ENCODE peak calls at places on chromosomes 7 and 10, in nine cellular contexts. One of them, this sample, is unnamed.

GRCh38 chr7:64574481-64575159 is 11.7 kb upstream of the ZNF680 start:
- DNase-seq in Caki2: no peak
- DNase-seq in GM10248: no peak
- DNase-seq in sigmoid colon: no peak
- DNase-seq in A549: no peak
- DNase-seq in NCI-H345: peak; percentile 68
- DNase-seq in HFFc6: no peak
- DNase-seq in HS-5: no peak
- DNase-seq in stimulated activated CD4-positive, alpha-beta T cell treated with anti-CD3 and anti-CD28 coated beads, Interleukin-15, amount 100 ng/mL, for 24 hours: no peak
- DNase-seq in this sample: no peak

GRCh38 chr7:102473271-102473991 is 5.3 kb downstream of the POLR2J start:
- DNase-seq in HS-5: no peak
- DNase-seq in A549: no peak
- DNase-seq in Caki2: no peak
- DNase-seq in sigmoid colon: peak; percentile 62
- DNase-seq in stimulated activated CD4-positive, alpha-beta T cell treated with anti-CD3 and anti-CD28 coated beads, Interleukin-15, amount 100 ng/mL, for 24 hours: peak; percentile 1
- DNase-seq in NCI-H345: no peak
- DNase-seq in HFFc6: no peak
- DNase-seq in GM10248: no peak
- DNase-seq in this sample: no peak

GRCh38 chr10:104028146-104028545 is 57.5 kb downstream of the COL17A1 start:
- DNase-seq in Caki2: peak; percentile 22
- DNase-seq in NCI-H345: peak; percentile 0
- DNase-seq in stimulated activated CD4-positive, alpha-beta T cell treated with anti-CD3 and anti-CD28 coated beads, Interleukin-15, amount 100 ng/mL, for 24 hours: peak; percentile 27
- DNase-seq in sigmoid colon: no peak
- DNase-seq in HS-5: no peak
- DNase-seq in HFFc6: peak; percentile 3
- DNase-seq in A549: peak; percentile 59
- DNase-seq in GM10248: no peak
- DNase-seq in this sample: peak; percentile 11

GRCh38 chr7:80231719-80232118 is 97.1 kb downstream of the GNAI1 start:
- DNase-seq in stimulated activated CD4-positive, alpha-beta T cell treated with anti-CD3 and anti-CD28 coated beads, Interleukin-15, amount 100 ng/mL, for 24 hours: no peak
- DNase-seq in HFFc6: peak; percentile 47
- DNase-seq in GM10248: no peak
- DNase-seq in A549: peak; percentile 13
- DNase-seq in HS-5: no peak
- DNase-seq in sigmoid colon: no peak
- DNase-seq in Caki2: no peak
- DNase-seq in NCI-H345: no peak
- DNase-seq in this sample: no peak

GRCh38 chr7:40586197-40586596 is 451.4 kb downstream of the SUGCT start:
- DNase-seq in HS-5: peak; percentile 59
- DNase-seq in Caki2: peak; percentile 3
- DNase-seq in A549: no peak
- DNase-seq in stimulated activated CD4-positive, alpha-beta T cell treated with anti-CD3 and anti-CD28 coated beads, Interleukin-15, amount 100 ng/mL, for 24 hours: no peak
- DNase-seq in HFFc6: peak; percentile 59
- DNase-seq in GM10248: no peak
- DNase-seq in NCI-H345: no peak
- DNase-seq in sigmoid colon: no peak
- DNase-seq in this sample: no peak

GRCh38 chr10:132714096-132714721 is 71.7 kb downstream of the NKX6-2 start:
- DNase-seq in GM10248: no peak
- DNase-seq in NCI-H345: no peak
- DNase-seq in sigmoid colon: peak; percentile 67
- DNase-seq in Caki2: no peak
- DNase-seq in stimulated activated CD4-positive, alpha-beta T cell treated with anti-CD3 and anti-CD28 coated beads, Interleukin-15, amount 100 ng/mL, for 24 hours: no peak
- DNase-seq in A549: no peak
- DNase-seq in HFFc6: no peak
- DNase-seq in HS-5: no peak
- DNase-seq in this sample: no peak

GRCh38 chr10:6786579-6787031 is 206.5 kb upstream of the PRKCQ start:
- DNase-seq in Caki2: no peak
- DNase-seq in NCI-H345: no peak
- DNase-seq in HFFc6: peak; percentile 62
- DNase-seq in GM10248: no peak
- DNase-seq in stimulated activated CD4-positive, alpha-beta T cell treated with anti-CD3 and anti-CD28 coated beads, Interleukin-15, amount 100 ng/mL, for 24 hours: no peak
- DNase-seq in A549: peak; percentile 54
- DNase-seq in sigmoid colon: no peak
- DNase-seq in HS-5: no peak
- DNase-seq in this sample: no peak

GRCh38 chr10:6260843-6261242 is 58.1 kb downstream of the PFKFB3 start:
- DNase-seq in sigmoid colon: no peak
- DNase-seq in Caki2: no peak
- DNase-seq in NCI-H345: no peak
- DNase-seq in HS-5: no peak
- DNase-seq in GM10248: no peak
- DNase-seq in A549: no peak
- DNase-seq in stimulated activated CD4-positive, alpha-beta T cell treated with anti-CD3 and anti-CD28 coated beads, Interleukin-15, amount 100 ng/mL, for 24 hours: no peak
- DNase-seq in HFFc6: no peak
- DNase-seq in this sample: no peak

GRCh38 chr10:115092258-115092554 is 959 bp upstream of the ATRNL1 start:
- DNase-seq in HS-5: no peak
- DNase-seq in sigmoid colon: no peak
- DNase-seq in HFFc6: no peak
- DNase-seq in NCI-H345: no peak
- DNase-seq in GM10248: peak; percentile 17
- DNase-seq in stimulated activated CD4-positive, alpha-beta T cell treated with anti-CD3 and anti-CD28 coated beads, Interleukin-15, amount 100 ng/mL, for 24 hours: no peak
- DNase-seq in Caki2: no peak
- DNase-seq in A549: no peak
- DNase-seq in this sample: no peak

GRCh38 chr10:111944331-111944730 is 239.2 kb downstream of the GPAM start:
- DNase-seq in GM10248: no peak
- DNase-seq in NCI-H345: no peak
- DNase-seq in Caki2: no peak
- DNase-seq in HS-5: no peak
- DNase-seq in stimulated activated CD4-positive, alpha-beta T cell treated with anti-CD3 and anti-CD28 coated beads, Interleukin-15, amount 100 ng/mL, for 24 hours: no peak
- DNase-seq in sigmoid colon: no peak
- DNase-seq in HFFc6: no peak
- DNase-seq in A549: no peak
- DNase-seq in this sample: no peak

This sample was measured in activated CD8-positive, alpha-beta T cell treated with anti-CD3 and anti-CD28 coated beads for 36 hours.